ENCODE peak calls at places on chromosome 10, in ten cellular contexts. V, H, C, L, I, J, F, W, P and A are unnamed samples.

GRCh38 chr10:77191324-77192049 is 446.1 kb downstream of the KCNMA1 start:
- DNase-seq in V (no peak), H (no peak), C (no peak), L (no peak), I (no peak), J (no peak), F (no peak), W (no peak), P (no peak), A (no peak)

GRCh38 chr10:74880041-74880440 is 53.6 kb downstream of the KAT6B start:
- DNase-seq in V (no peak), H (peak; percentile 47), C (no peak), L (peak; percentile 50), I (no peak), J (no peak), F (no peak), W (peak; percentile 6), P (peak; percentile 41), A (no peak)

GRCh38 chr10:100621360-100622205 is 85.8 kb downstream of the HIF1AN start:
- DNase-seq in V (no peak), H (peak; percentile 7), C (peak; percentile 7), L (no peak), I (no peak), J (no peak), F (no peak), W (no peak), P (no peak), A (peak; percentile 47)

GRCh38 chr10:124125305-124126116 is 32.1 kb upstream of the CHST15 start:
- DNase-seq in V (no peak), H (peak; percentile 88), C (no peak), L (peak; percentile 16), I (peak; percentile 57), J (no peak), F (peak; percentile 8), W (no peak), P (peak; percentile 67), A (no peak)

GRCh38 chr10:114491933-114492332 is 87.6 kb upstream of the AFAP1L2 start:
- DNase-seq in V (no peak), H (no peak), C (no peak), L (no peak), I (no peak), J (no peak), F (no peak), W (no peak), P (no peak), A (no peak)

GRCh38 chr10:119807960-119808697 is 64.5 kb downstream of the MCMBP start:
- DNase-seq in V (no peak), H (peak; percentile 61), C (no peak), L (peak; percentile 63), I (no peak), J (no peak), F (peak; percentile 91), W (peak; percentile 60), P (peak; percentile 69), A (no peak)

GRCh38 chr10:46552526-46553237 is 3.8 kb downstream of the GPRIN2 start:
- DNase-seq in V (peak; percentile 55), H (no peak), C (no peak), L (no peak), I (no peak), J (no peak), F (no peak), W (no peak), P (no peak), A (no peak)

GRCh38 chr10:100912013-100912608 is 652 bp upstream of the SLF2 start:
- DNase-seq in V (no peak), H (no peak), C (no peak), L (no peak), I (no peak), J (no peak), F (no peak), W (no peak), P (peak; percentile 33), A (no peak)

GRCh38 chr10:73855413-73855812 is 18.9 kb downstream of the CAMK2G start:
- DNase-seq in V (peak; percentile 54), H (no peak), C (no peak), L (no peak), I (no peak), J (no peak), F (no peak), W (no peak), P (no peak), A (no peak)

GRCh38 chr10:97159906-97160305 is 25.9 kb downstream of the SLIT1 start:
- DNase-seq in V (no peak), H (no peak), C (no peak), L (no peak), I (no peak), J (no peak), F (no peak), W (no peak), P (no peak), A (no peak)

GRCh38 chr10:11407939-11408338 is 203.5 kb downstream of the USP6NL start:
- DNase-seq in V (no peak), H (no peak), C (no peak), L (no peak), I (no peak), J (no peak), F (no peak), W (no peak), P (no peak), A (no peak)

GRCh38 chr10:95819620-95820329 is 63.8 kb downstream of the ENTPD1 start:
- DNase-seq in V (no peak), H (no peak), C (no peak), L (no peak), I (no peak), J (no peak), F (no peak), W (no peak), P (no peak), A (no peak)

GRCh38 chr10:124145109-124145860 is 51.9 kb upstream of the CHST15 start:
- DNase-seq in V (peak; percentile 39), H (no peak), C (no peak), L (no peak), I (no peak), J (peak; percentile 22), F (no peak), W (no peak), P (no peak), A (no peak)

GRCh38 chr10:111593578-111593977 is 516.7 kb downstream of the ADRA2A start:
- DNase-seq in V (no peak), H (no peak), C (no peak), L (peak; percentile 12), I (no peak), J (no peak), F (no peak), W (no peak), P (no peak), A (no peak)

GRCh38 chr10:26448292-26448691 is 10.2 kb downstream of the APBB1IP start:
- DNase-seq in V (no peak), H (no peak), C (no peak), L (no peak), I (no peak), J (no peak), F (no peak), W (no peak), P (no peak), A (no peak)

GRCh38 chr10:13340068-13340467 is 8.0 kb downstream of the SEPHS1 start:
- DNase-seq in V (no peak), H (no peak), C (no peak), L (no peak), I (no peak), J (no peak), F (no peak), W (no peak), P (no peak), A (no peak)

GRCh38 chr10:88994034-88994433 is 3.4 kb downstream of the FAS start:
- DNase-seq in V (peak; percentile 16), H (peak; percentile 51), C (no peak), L (no peak), I (no peak), J (no peak), F (no peak), W (no peak), P (peak; percentile 35), A (peak; percentile 39)

GRCh38 chr10:110311357-110311949 is 6.7 kb upstream of the SMNDC1 start:
- DNase-seq in V (peak; percentile 47), H (peak; percentile 49), C (peak; percentile 36), L (no peak), I (peak; percentile 58), J (peak; percentile 46), F (no peak), W (peak; percentile 26), P (peak; percentile 85), A (peak; percentile 43)

GRCh38 chr10:91054325-91054724 is 133.4 kb upstream of the ANKRD1 start:
- DNase-seq in V (no peak), H (peak; percentile 16), C (no peak), L (no peak), I (no peak), J (no peak), F (no peak), W (no peak), P (no peak), A (no peak)

GRCh38 chr10:27446091-27446918 is 57.8 kb upstream of the RAB18 start:
- DNase-seq in V (no peak), H (peak; percentile 63), C (no peak), L (peak; percentile 16), I (no peak), J (no peak), F (peak; percentile 5), W (peak; percentile 10), P (peak; percentile 66), A (peak; percentile 7)

GRCh38 chr10:128606041-128606440 is 479.8 kb upstream of the MKI67 start:
- DNase-seq in V (no peak), H (no peak), C (no peak), L (no peak), I (no peak), J (no peak), F (no peak), W (no peak), P (no peak), A (no peak)

GRCh38 chr10:132297521-132297920 is 10.2 kb downstream of the STK32C start:
- DNase-seq in V (no peak), H (no peak), C (no peak), L (no peak), I (peak; percentile 41), J (no peak), F (no peak), W (no peak), P (no peak), A (no peak)

GRCh38 chr10:119115921-119116320 is 12.0 kb downstream of the DENND10 start:
- DNase-seq in V (no peak), H (no peak), C (no peak), L (no peak), I (no peak), J (no peak), F (no peak), W (no peak), P (peak; percentile 48), A (no peak)

GRCh38 chr10:85039311-85039710 is 710.9 kb downstream of the CCSER2 start:
- DNase-seq in V (no peak), H (no peak), C (no peak), L (no peak), I (no peak), J (no peak), F (no peak), W (no peak), P (no peak), A (no peak)

GRCh38 chr10:58017719-58018367 is 249.9 kb downstream of the IPMK start:
- DNase-seq in V (no peak), H (peak; percentile 86), C (no peak), L (peak; percentile 70), I (no peak), J (no peak), F (peak; percentile 71), W (peak; percentile 76), P (peak; percentile 95), A (no peak)

GRCh38 chr10:48241301-48241700 is 33.2 kb downstream of the FRMPD2 start:
- DNase-seq in V (no peak), H (no peak), C (no peak), L (no peak), I (peak; percentile 9), J (no peak), F (no peak), W (no peak), P (no peak), A (no peak)

GRCh38 chr10:22988581-22989360 is 60.9 kb downstream of the ARMC3 start:
- DNase-seq in V (peak; percentile 71), H (peak; percentile 35), C (peak; percentile 54), L (no peak), I (no peak), J (peak; percentile 63), F (peak; percentile 18), W (peak; percentile 23), P (peak; percentile 75), A (peak; percentile 58)

GRCh38 chr10:66828957-66829356 is 96.9 kb upstream of the LRRTM3 start:
- DNase-seq in V (no peak), H (no peak), C (no peak), L (no peak), I (no peak), J (no peak), F (no peak), W (no peak), P (no peak), A (no peak)